ENCODE peak calls at places on chromosome 1, in six cellular contexts. I is fibroblast of mammary gland, U is fibroblast of the aortic adventitia, W is glutamatergic neuron, G is lower leg skin, C is astrocyte of the spinal cord. X is an unnamed sample.

GRCh38 chr1:166974647-166975345 is 544 bp downstream of the ILDR2 start:
- DNase-seq in I (no peak), U (no peak), W (no peak), G (no peak), C (no peak), X (no peak)

GRCh38 chr1:178898401-178898800 is 27.5 kb upstream of the ANGPTL1 start:
- DNase-seq in I (no peak), U (no peak), W (no peak), G (no peak), C (no peak), X (no peak)

GRCh38 chr1:25795955-25796806 is 3.8 kb upstream of the SELENON start:
- DNase-seq in I (no peak), U (no peak), W (no peak), G (no peak), C (no peak), X (no peak)

GRCh38 chr1:77889240-77889637 is 815 bp downstream of the NEXN start:
- DNase-seq in I (peak), U (peak), W (no peak), G (no peak), C (peak), X (no peak)

GRCh38 chr1:201481761-201482493 is 12.9 kb upstream of the PHLDA3 start:
- DNase-seq in I (peak), U (peak), W (peak), G (peak), C (peak), X (peak)

GRCh38 chr1:212237651-212238050 is 47.6 kb upstream of the PPP2R5A start:
- DNase-seq in I (peak), U (no peak), W (no peak), G (no peak), C (no peak), X (no peak)

GRCh38 chr1:8572106-8572505 is 245.3 kb downstream of the RERE start:
- DNase-seq in I (no peak), U (peak), W (no peak), G (no peak), C (no peak), X (no peak)

GRCh38 chr1:82901118-82901517 is 1097.8 kb downstream of the TTLL7 start:
- DNase-seq in I (no peak), U (no peak), W (no peak), G (no peak), C (no peak), X (no peak)

GRCh38 chr1:30144831-30145230 is 578.6 kb downstream of the MATN1 start:
- DNase-seq in I (no peak), U (no peak), W (no peak), G (no peak), C (no peak), X (no peak)

GRCh38 chr1:193707271-193708015 is 521.0 kb upstream of the B3GALT2 start:
- DNase-seq in I (peak), U (no peak), W (no peak), G (no peak), C (peak), X (no peak)

GRCh38 chr1:50368179-50369007 is 54.9 kb downstream of the DMRTA2 start:
- DNase-seq in I (peak), U (peak), W (peak), G (no peak), C (peak), X (no peak)

GRCh38 chr1:41006942-41007865 is 14.3 kb downstream of the SLFNL1 start:
- DNase-seq in I (peak), U (no peak), W (no peak), G (no peak), C (no peak), X (no peak)

GRCh38 chr1:113040041-113040440 is 33.0 kb upstream of the LRIG2 start:
- DNase-seq in I (no peak), U (peak), W (no peak), G (no peak), C (no peak), X (no peak)

GRCh38 chr1:116574581-116575291 is 3.9 kb upstream of the CD58 start:
- DNase-seq in I (peak), U (peak), W (peak), G (peak), C (peak), X (peak)

GRCh38 chr1:53047737-53048344 is 14.2 kb upstream of the PODN start:
- DNase-seq in I (peak), U (peak), W (no peak), G (no peak), C (peak), X (no peak)

GRCh38 chr1:147337040-147337439 is 94.6 kb downstream of the CHD1L start:
- DNase-seq in I (peak), U (no peak), W (peak), G (no peak), C (no peak), X (no peak)

GRCh38 chr1:107877749-107878148 is 87.2 kb downstream of the VAV3 start:
- DNase-seq in I (no peak), U (no peak), W (no peak), G (no peak), C (no peak), X (no peak)

GRCh38 chr1:224867715-224868114 is 61.8 kb upstream of the DNAH14 start:
- DNase-seq in I (peak), U (peak), W (no peak), G (no peak), C (no peak), X (no peak)

GRCh38 chr1:172417552-172417951 is 2.9 kb upstream of the C1orf105 start:
- DNase-seq in I (no peak), U (no peak), W (no peak), G (no peak), C (no peak), X (no peak)

DNA sequence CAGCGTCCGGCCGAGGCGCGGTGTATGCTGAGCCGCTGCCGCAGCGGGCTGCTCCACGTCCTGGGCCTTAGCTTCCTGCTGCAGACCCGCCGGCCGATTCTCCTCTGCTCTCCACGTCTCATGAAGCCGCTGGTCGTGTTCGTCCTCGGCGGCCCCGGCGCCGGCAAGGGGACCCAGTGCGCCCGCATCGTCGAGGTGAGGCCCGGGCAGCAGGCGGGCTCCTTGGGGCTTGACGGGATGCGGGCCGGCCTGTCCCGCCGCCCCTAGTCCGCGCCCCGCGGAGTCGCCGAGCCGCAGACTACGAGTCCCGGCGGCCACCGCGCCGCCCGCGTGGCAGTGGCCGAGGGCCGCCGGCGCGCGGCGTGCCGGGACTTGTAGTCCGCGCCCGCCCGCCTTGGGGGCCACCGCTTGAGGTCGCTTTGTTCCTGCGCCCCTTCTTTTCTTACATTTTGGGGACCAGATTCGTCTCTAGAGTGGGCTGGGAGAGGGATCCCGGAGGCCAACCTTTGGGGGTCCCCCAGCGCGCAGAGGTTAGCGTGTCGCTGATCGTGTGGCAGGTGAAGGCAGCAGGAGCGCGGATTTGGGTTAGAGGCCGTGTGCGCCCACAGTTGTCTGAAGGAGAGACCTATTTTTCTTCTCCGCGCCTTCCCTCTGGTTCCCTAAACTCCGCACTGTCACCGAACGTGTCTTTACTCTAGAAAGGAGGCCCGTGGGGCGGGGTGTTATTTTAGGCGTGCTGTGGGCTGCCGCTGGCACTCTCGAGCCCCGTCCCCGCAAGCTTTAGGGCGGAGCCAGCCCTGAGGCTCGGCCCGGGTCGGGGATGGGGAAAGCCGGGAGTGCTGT is 553 bp downstream of the CMPK1 start:
- DNase-seq in I (peak), U (peak), W (peak), G (peak), C (peak), X (peak)
- TF ChIP-seq CTCF in I (peak), U (peak), W (peak), G (no peak), C (peak), X (peak)

DNA sequence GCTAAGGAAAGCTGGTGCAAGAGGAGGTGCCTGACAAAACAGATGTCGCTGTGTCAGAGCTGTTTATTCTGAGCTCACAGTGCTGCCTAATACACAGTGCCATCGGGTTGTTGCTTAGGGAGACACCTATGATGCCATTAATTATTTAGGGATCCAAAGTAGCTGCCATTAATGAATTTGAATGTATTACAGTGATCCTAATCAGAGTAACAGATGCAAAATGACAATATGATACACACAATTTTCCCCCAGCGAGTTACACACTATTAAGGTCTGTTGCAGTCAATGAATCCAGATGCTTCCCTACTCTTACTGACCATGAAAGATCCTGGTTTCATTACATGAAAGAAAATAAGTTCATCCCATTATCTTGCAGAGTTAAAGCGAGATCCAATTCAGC is 91.3 kb downstream of the RWDD3 start:
- DNase-seq in I (no peak), U (no peak), W (no peak), G (no peak), C (no peak), X (no peak)
- TF ChIP-seq CTCF in I (no peak), U (no peak), W (no peak), G (no peak), C (no peak), X (no peak)

GRCh38 chr1:155324717-155325595 is 4.3 kb downstream of the RUSC1 start:
- DNase-seq in I (peak), U (peak), W (peak), G (peak), C (peak), X (peak)
- TF ChIP-seq CTCF in I (peak), U (peak), W (peak), G (no peak), C (peak), X (peak)

GRCh38 chr1:151290709-151291303 is 8.7 kb downstream of the ZNF687 start:
- DNase-seq in I (no peak), U (no peak), W (no peak), G (no peak), C (no peak), X (no peak)

GRCh38 chr1:151294748-151295462 is 12.8 kb downstream of the ZNF687 start:
- DNase-seq in I (no peak), U (no peak), W (no peak), G (no peak), C (no peak), X (no peak)

GRCh38 chr1:151289991-151290708 is 8.1 kb downstream of the ZNF687 start:
- DNase-seq in I (no peak), U (no peak), W (no peak), G (peak), C (no peak), X (no peak)

GRCh38 chr1:151293093-151293492 is 11.0 kb downstream of the ZNF687 start:
- DNase-seq in I (no peak), U (no peak), W (no peak), G (no peak), C (no peak), X (no peak)

GRCh38 chr1:151292207-151293030 is 10.3 kb downstream of the ZNF687 start:
- DNase-seq in I (no peak), U (no peak), W (no peak), G (peak), C (no peak), X (no peak)
- TF ChIP-seq CTCF in I (no peak), U (peak), W (peak), G (no peak), C (peak), X (no peak)

GRCh38 chr1:225882699-225883615 is 777 bp upstream of the TMEM63A start:
- DNase-seq in I (peak), U (peak), W (no peak), G (peak), C (peak), X (peak)
- TF ChIP-seq CTCF in I (no peak), U (no peak), W (no peak), G (no peak), C (no peak), X (no peak)

DNA sequence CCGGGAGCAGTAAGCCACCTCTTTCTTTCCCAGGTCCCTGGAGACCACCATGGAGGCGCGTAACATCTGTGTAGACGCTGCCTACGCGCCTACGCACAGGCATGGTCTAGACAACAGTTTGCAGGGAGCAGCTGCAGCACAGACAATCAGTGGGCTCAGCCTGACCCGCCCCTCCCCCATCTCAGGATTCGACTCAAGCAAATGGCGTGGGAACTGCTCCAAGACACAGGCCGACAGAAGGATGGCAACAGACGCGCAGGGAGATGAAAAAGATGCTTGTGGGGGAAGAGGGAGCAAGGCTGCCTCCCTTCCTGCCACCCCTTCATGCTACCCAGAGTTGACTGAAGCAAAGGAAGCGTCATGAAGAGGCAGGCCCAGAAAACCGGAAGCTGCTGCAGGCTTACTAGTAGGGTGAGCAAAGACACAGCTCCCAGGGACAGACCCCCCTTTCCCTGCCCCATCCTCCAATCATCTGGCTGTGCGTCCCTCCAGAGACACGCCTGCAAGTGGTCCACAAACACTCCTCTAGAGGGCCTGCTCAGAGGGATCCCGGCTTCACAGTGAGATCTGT is 19.5 kb downstream of the STK40 start:
- DNase-seq in I (peak), U (no peak), W (peak), G (no peak), C (no peak), X (peak)
- TF ChIP-seq CTCF in I (no peak), U (no peak), W (no peak), G (no peak), C (peak), X (no peak)

DNA sequence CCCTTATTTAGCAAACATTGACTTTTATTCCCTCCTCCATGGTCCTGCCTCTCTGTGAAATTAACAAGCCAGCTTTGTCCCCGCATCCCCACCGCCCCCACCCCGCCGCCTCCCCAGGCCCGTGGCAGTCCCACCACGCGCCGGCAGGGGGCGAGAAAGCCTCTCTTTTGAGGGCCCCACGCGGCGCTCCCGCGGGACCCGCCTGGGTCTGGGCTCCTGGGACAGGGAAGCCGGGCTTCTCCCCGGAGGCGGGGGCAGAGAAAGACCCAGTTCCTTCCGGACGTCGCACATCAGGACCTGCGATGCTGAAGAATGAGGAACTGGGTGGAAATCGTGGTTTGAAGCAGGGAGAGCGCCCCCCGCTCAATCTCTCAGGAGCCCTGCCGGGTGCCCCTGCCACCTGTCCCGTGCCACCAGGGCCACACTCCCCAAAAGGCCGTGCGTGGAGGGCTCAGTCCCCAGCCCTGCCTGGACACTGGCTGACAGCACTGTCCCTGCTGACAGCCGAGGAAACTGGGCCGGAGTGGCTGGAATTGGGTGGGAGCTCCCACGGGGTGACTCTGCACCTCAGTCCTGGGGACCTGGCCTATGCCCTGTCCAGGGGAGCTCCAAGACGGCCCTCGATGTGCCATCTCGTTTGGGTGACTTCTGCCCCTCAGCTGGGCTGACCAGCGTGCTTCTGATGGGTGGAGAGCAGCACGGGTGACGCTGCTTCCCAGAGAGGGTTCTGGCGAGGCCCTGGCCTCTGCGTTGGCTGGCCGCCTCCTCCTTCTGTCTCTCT is 8.6 kb upstream of the ACTRT2 start:
- DNase-seq in I (no peak), U (peak), W (peak), G (peak), C (peak), X (peak)
- TF ChIP-seq CTCF in I (no peak), U (peak), W (peak), G (no peak), C (peak), X (peak)

GRCh38 chr1:230215049-230215448 is 148.0 kb downstream of the GALNT2 start:
- DNase-seq in I (peak), U (peak), W (peak), G (no peak), C (peak), X (peak)
- TF ChIP-seq CTCF in I (peak), U (peak), W (no peak), G (no peak), C (peak), X (peak)